ENCODE peak calls at places on chromosomes 11 and 22, in six cellular contexts. One of them, this sample, is unnamed.

GRCh38 chr11:34277166-34277565 is 80.6 kb downstream of the ABTB2 start:
- DNase-seq in H7: no peak
- DNase-seq in epithelial cell of esophagus: no peak
- DNase-seq in hepatocyte: no peak
- DNase-seq in IMR-90: no peak
- DNase-seq in CD8-positive, alpha-beta memory T cell: no peak
- DNase-seq in this sample: no peak

GRCh38 chr11:70071996-70072395 is 6.1 kb upstream of the ANO1 start:
- DNase-seq in IMR-90: no peak
- DNase-seq in CD8-positive, alpha-beta memory T cell: no peak
- DNase-seq in hepatocyte: no peak
- DNase-seq in H7: no peak
- DNase-seq in epithelial cell of esophagus: no peak
- DNase-seq in this sample: no peak

GRCh38 chr11:8008212-8008611 is 21.1 kb downstream of the EIF3F start:
- DNase-seq in IMR-90: no peak
- DNase-seq in hepatocyte: no peak
- DNase-seq in epithelial cell of esophagus: no peak
- DNase-seq in H7: peak; percentile 47
- DNase-seq in CD8-positive, alpha-beta memory T cell: no peak
- DNase-seq in this sample: no peak

GRCh38 chr22:29112102-29112501 is 39.3 kb downstream of the KREMEN1 start:
- DNase-seq in epithelial cell of esophagus: no peak
- DNase-seq in CD8-positive, alpha-beta memory T cell: no peak
- DNase-seq in hepatocyte: no peak
- DNase-seq in IMR-90: no peak
- DNase-seq in H7: peak; percentile 56
- DNase-seq in this sample: no peak

GRCh38 chr22:44026066-44026629 is 2.0 kb downstream of the PARVB start:
- DNase-seq in IMR-90: no peak
- DNase-seq in epithelial cell of esophagus: no peak
- DNase-seq in CD8-positive, alpha-beta memory T cell: no peak
- DNase-seq in H7: no peak
- DNase-seq in hepatocyte: no peak
- DNase-seq in this sample: no peak

GRCh38 chr11:14443642-14444041 is 56.0 kb downstream of the COPB1 start:
- DNase-seq in hepatocyte: peak; percentile 52
- DNase-seq in CD8-positive, alpha-beta memory T cell: no peak
- DNase-seq in H7: no peak
- DNase-seq in epithelial cell of esophagus: peak; percentile 56
- DNase-seq in IMR-90: peak; percentile 57
- DNase-seq in this sample: peak; percentile 60

GRCh38 chr11:121688860-121689614 is 236.3 kb upstream of the SORL1-AS1 start:
- DNase-seq in IMR-90: no peak
- DNase-seq in hepatocyte: no peak
- DNase-seq in CD8-positive, alpha-beta memory T cell: no peak
- DNase-seq in epithelial cell of esophagus: no peak
- DNase-seq in H7: peak; percentile 27
- DNase-seq in this sample: no peak

GRCh38 chr11:70727899-70728620 is 329.7 kb downstream of the CTTN start:
- DNase-seq in CD8-positive, alpha-beta memory T cell: no peak
- DNase-seq in hepatocyte: no peak
- DNase-seq in epithelial cell of esophagus: peak; percentile 4
- DNase-seq in IMR-90: no peak
- DNase-seq in H7: no peak
- DNase-seq in this sample: peak; percentile 12

GRCh38 chr11:88569342-88569741 is 231.8 kb upstream of the CTSC start:
- DNase-seq in IMR-90: peak; percentile 8
- DNase-seq in hepatocyte: no peak
- DNase-seq in epithelial cell of esophagus: peak; percentile 17
- DNase-seq in H7: no peak
- DNase-seq in CD8-positive, alpha-beta memory T cell: no peak
- DNase-seq in this sample: peak; percentile 18

GRCh38 chr11:70725272-70725671 is 326.9 kb downstream of the CTTN start:
- DNase-seq in CD8-positive, alpha-beta memory T cell: no peak
- DNase-seq in H7: no peak
- DNase-seq in IMR-90: no peak
- DNase-seq in epithelial cell of esophagus: no peak
- DNase-seq in hepatocyte: no peak
- DNase-seq in this sample: no peak

GRCh38 chr11:269146-269890 is 8.9 kb upstream of the NLRP6 start:
- DNase-seq in CD8-positive, alpha-beta memory T cell: peak; percentile 88
- DNase-seq in IMR-90: no peak
- DNase-seq in epithelial cell of esophagus: peak; percentile 71
- DNase-seq in H7: peak; percentile 64
- DNase-seq in hepatocyte: no peak
- DNase-seq in this sample: peak; percentile 45

GRCh38 chr11:66020618-66021357 is 5.5 kb downstream of the CATSPER1 start:
- DNase-seq in CD8-positive, alpha-beta memory T cell: no peak
- DNase-seq in epithelial cell of esophagus: peak; percentile 74
- DNase-seq in H7: no peak
- DNase-seq in IMR-90: peak; percentile 79
- DNase-seq in hepatocyte: no peak
- DNase-seq in this sample: peak; percentile 67

GRCh38 chr22:20656902-20657836 is 116.7 kb upstream of the SERPIND1 start:
- DNase-seq in CD8-positive, alpha-beta memory T cell: no peak
- DNase-seq in IMR-90: peak; percentile 1
- DNase-seq in H7: no peak
- DNase-seq in hepatocyte: no peak
- DNase-seq in epithelial cell of esophagus: no peak
- DNase-seq in this sample: no peak

GRCh38 chr11:56816259-56816658 is 67.8 kb upstream of the OR9G4 start:
- DNase-seq in epithelial cell of esophagus: no peak
- DNase-seq in H7: no peak
- DNase-seq in CD8-positive, alpha-beta memory T cell: no peak
- DNase-seq in IMR-90: no peak
- DNase-seq in hepatocyte: no peak
- DNase-seq in this sample: no peak

GRCh38 chr22:42511401-42511891 is 8.2 kb downstream of the RRP7A start:
- DNase-seq in H7: peak; percentile 30
- DNase-seq in hepatocyte: no peak
- DNase-seq in epithelial cell of esophagus: no peak
- DNase-seq in CD8-positive, alpha-beta memory T cell: no peak
- DNase-seq in IMR-90: no peak
- DNase-seq in this sample: no peak

GRCh38 chr22:47452184-47452583 is 689.7 kb downstream of the TBC1D22A start:
- DNase-seq in H7: no peak
- DNase-seq in IMR-90: no peak
- DNase-seq in CD8-positive, alpha-beta memory T cell: no peak
- DNase-seq in hepatocyte: no peak
- DNase-seq in epithelial cell of esophagus: no peak
- DNase-seq in this sample: no peak

GRCh38 chr11:62665075-62665629 is at the start of the genes C11orf98 and CSKMT:
- DNase-seq in IMR-90: peak; percentile 91
- DNase-seq in CD8-positive, alpha-beta memory T cell: peak; percentile 96
- DNase-seq in epithelial cell of esophagus: peak; percentile 91
- DNase-seq in hepatocyte: peak; percentile 96
- DNase-seq in H7: peak; percentile 99
- DNase-seq in this sample: peak; percentile 74

GRCh38 chr11:91749231-91749630 is 475.4 kb upstream of the FAT3 start:
- DNase-seq in IMR-90: no peak
- DNase-seq in CD8-positive, alpha-beta memory T cell: no peak
- DNase-seq in hepatocyte: no peak
- DNase-seq in epithelial cell of esophagus: peak; percentile 27
- DNase-seq in H7: no peak
- DNase-seq in this sample: peak; percentile 39

GRCh38 chr22:46676479-46676878 is 56.3 kb downstream of the GRAMD4 start:
- DNase-seq in IMR-90: no peak
- DNase-seq in H7: no peak
- DNase-seq in hepatocyte: no peak
- DNase-seq in CD8-positive, alpha-beta memory T cell: no peak
- DNase-seq in epithelial cell of esophagus: no peak
- DNase-seq in this sample: no peak

GRCh38 chr22:17217179-17217578 is 2.1 kb downstream of the ADA2 start:
- DNase-seq in IMR-90: no peak
- DNase-seq in CD8-positive, alpha-beta memory T cell: peak; percentile 23
- DNase-seq in H7: peak; percentile 72
- DNase-seq in hepatocyte: no peak
- DNase-seq in epithelial cell of esophagus: no peak
- DNase-seq in this sample: no peak

GRCh38 chr11:131353761-131354160 is 16.7 kb upstream of the NTM start:
- DNase-seq in IMR-90: no peak
- DNase-seq in hepatocyte: no peak
- DNase-seq in H7: no peak
- DNase-seq in CD8-positive, alpha-beta memory T cell: no peak
- DNase-seq in epithelial cell of esophagus: no peak
- DNase-seq in this sample: no peak

GRCh38 chr11:69891421-69892236 is 72.4 kb upstream of the FGF3 start:
- DNase-seq in IMR-90: peak; percentile 51
- DNase-seq in epithelial cell of esophagus: no peak
- DNase-seq in hepatocyte: no peak
- DNase-seq in H7: no peak
- DNase-seq in CD8-positive, alpha-beta memory T cell: no peak
- DNase-seq in this sample: no peak

GRCh38 chr11:33699515-33700424 is 856 bp downstream of the C11orf91 start:
- DNase-seq in H7: no peak
- DNase-seq in CD8-positive, alpha-beta memory T cell: no peak
- DNase-seq in epithelial cell of esophagus: peak; percentile 51
- DNase-seq in hepatocyte: peak; percentile 45
- DNase-seq in IMR-90: no peak
- DNase-seq in this sample: no peak

GRCh38 chr11:44760917-44761545 is 34.3 kb downstream of the TSPAN18 start:
- DNase-seq in CD8-positive, alpha-beta memory T cell: no peak
- DNase-seq in IMR-90: peak; percentile 96
- DNase-seq in hepatocyte: peak; percentile 78
- DNase-seq in H7: peak; percentile 71
- DNase-seq in epithelial cell of esophagus: peak; percentile 78
- DNase-seq in this sample: peak; percentile 88

DNA sequence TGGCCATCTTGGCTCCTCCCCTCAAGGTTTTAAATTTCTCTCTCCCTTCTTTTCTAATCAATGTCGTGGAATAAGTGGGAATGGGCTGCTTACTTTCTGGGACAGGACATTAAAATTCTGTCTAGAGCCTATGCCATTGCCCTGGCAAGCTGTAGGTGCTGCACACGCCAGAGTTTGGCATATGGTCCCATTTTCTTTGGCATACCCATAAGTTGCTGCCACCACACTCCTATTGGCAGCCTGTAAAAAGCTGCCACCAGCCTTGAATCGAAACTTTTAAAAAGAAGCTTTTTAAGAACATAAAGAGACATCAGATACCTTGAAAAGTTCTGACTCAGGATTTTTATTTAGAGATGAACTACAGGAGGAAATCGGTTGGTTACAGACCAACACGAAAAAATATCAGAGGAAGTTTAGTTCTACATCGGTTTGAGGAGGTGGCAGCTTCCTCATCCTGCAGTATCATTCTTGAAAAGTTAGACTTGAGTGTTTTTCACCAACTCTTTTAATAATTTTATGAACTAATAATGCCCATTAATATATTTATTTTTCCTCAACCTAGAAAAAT is 517.8 kb upstream of the ANO5 start:
- DNase-seq in IMR-90: no peak
- DNase-seq in hepatocyte: no peak
- DNase-seq in H7: no peak
- DNase-seq in CD8-positive, alpha-beta memory T cell: no peak
- DNase-seq in epithelial cell of esophagus: no peak
- DNase-seq in this sample: no peak
- H3K4me3 ChIP-seq in IMR-90: no peak overlapping the region
- H3K4me3 ChIP-seq in hepatocyte: no peak overlapping the region
- H3K4me3 ChIP-seq in H7: no peak overlapping the region
- H3K4me3 ChIP-seq in CD8-positive, alpha-beta memory T cell: no peak overlapping the region
- H3K4me3 ChIP-seq in epithelial cell of esophagus: no peak overlapping the region
- H3K4me3 ChIP-seq in this sample: no peak overlapping the region

DNA sequence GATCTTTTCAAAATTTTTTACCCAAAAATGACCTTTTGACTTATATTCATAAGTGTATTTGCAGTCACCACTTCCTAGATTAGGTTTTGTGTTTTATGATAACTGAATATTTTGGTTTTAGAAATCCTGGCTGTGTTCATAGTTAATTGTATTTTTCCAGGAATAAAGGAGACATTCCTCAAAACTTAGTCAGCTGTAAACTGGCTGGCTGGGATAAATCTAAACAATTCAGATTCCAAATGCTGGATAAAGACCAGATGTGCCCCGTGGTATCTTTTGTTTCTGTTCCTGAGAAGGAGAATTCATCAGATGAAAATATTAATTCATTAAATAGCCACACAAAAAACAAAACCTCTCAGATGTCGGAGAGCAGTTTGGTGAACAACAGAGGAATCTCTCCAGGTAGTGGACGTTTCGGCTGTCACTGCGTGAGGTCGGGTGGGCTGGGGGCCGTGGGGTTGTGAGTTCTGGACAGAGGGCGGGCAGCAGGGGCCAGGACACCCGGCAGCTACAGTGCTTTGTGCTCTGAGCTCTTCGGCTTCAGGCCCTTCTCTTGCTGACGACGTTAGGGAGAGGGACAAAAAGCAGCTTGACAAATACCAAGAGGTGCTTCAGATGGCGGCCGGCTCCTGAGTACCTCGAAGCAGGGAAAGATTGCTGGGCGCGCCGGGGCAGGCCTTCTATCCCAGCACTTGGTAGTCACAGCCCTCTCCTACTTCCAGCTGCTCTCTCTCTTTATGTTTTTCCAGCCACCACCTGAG is 24.6 kb downstream of the MOV10L1 start:
- DNase-seq in CD8-positive, alpha-beta memory T cell: no peak
- DNase-seq in epithelial cell of esophagus: peak; percentile 54
- DNase-seq in IMR-90: peak; percentile 83
- DNase-seq in H7: no peak
- DNase-seq in hepatocyte: peak; percentile 46
- DNase-seq in this sample: peak; percentile 29
- H3K4me3 ChIP-seq in CD8-positive, alpha-beta memory T cell: no peak overlapping the region
- H3K4me3 ChIP-seq in epithelial cell of esophagus: no peak overlapping the region
- H3K4me3 ChIP-seq in IMR-90: peak overlapping the region; percentile 47
- H3K4me3 ChIP-seq in H7: no peak overlapping the region
- H3K4me3 ChIP-seq in hepatocyte: no peak overlapping the region
- H3K4me3 ChIP-seq in this sample: no peak overlapping the region

GRCh38 chr11:2677127-2677526 is 22.7 kb downstream of the KCNQ1OT1 start:
- DNase-seq in CD8-positive, alpha-beta memory T cell: no peak
- DNase-seq in IMR-90: no peak
- DNase-seq in epithelial cell of esophagus: no peak
- DNase-seq in hepatocyte: no peak
- DNase-seq in H7: no peak
- DNase-seq in this sample: no peak
- H3K4me3 ChIP-seq in CD8-positive, alpha-beta memory T cell: no peak overlapping the region
- H3K4me3 ChIP-seq in IMR-90: no peak overlapping the region
- H3K4me3 ChIP-seq in epithelial cell of esophagus: no peak overlapping the region
- H3K4me3 ChIP-seq in hepatocyte: no peak overlapping the region
- H3K4me3 ChIP-seq in H7: no peak overlapping the region
- H3K4me3 ChIP-seq in this sample: no peak overlapping the region

GRCh38 chr11:119742263-119742861 is 13.4 kb upstream of the NECTIN1 start:
- DNase-seq in epithelial cell of esophagus: no peak
- DNase-seq in CD8-positive, alpha-beta memory T cell: peak; percentile 17
- DNase-seq in hepatocyte: peak; percentile 57
- DNase-seq in H7: peak; percentile 94
- DNase-seq in IMR-90: no peak
- DNase-seq in this sample: no peak

GRCh38 chr11:119739021-119739703 is 10.2 kb upstream of the NECTIN1 start:
- DNase-seq in H7: no peak
- DNase-seq in hepatocyte: peak; percentile 57
- DNase-seq in epithelial cell of esophagus: no peak
- DNase-seq in CD8-positive, alpha-beta memory T cell: no peak
- DNase-seq in IMR-90: no peak
- DNase-seq in this sample: no peak

GRCh38 chr11:119739975-119740374 is 11.0 kb upstream of the NECTIN1 start:
- DNase-seq in epithelial cell of esophagus: no peak
- DNase-seq in IMR-90: no peak
- DNase-seq in hepatocyte: no peak
- DNase-seq in H7: no peak
- DNase-seq in CD8-positive, alpha-beta memory T cell: no peak
- DNase-seq in this sample: no peak

GRCh38 chr11:119743041-119743440 is 14.0 kb upstream of the NECTIN1 start:
- DNase-seq in IMR-90: no peak
- DNase-seq in epithelial cell of esophagus: no peak
- DNase-seq in hepatocyte: no peak
- DNase-seq in H7: no peak
- DNase-seq in CD8-positive, alpha-beta memory T cell: no peak
- DNase-seq in this sample: no peak

GRCh38 chr11:119741369-119742262 is 12.6 kb upstream of the NECTIN1 start:
- DNase-seq in CD8-positive, alpha-beta memory T cell: peak; percentile 51
- DNase-seq in H7: peak; percentile 97
- DNase-seq in epithelial cell of esophagus: peak; percentile 37
- DNase-seq in hepatocyte: peak; percentile 62
- DNase-seq in IMR-90: no peak
- DNase-seq in this sample: no peak
- H3K4me3 ChIP-seq in CD8-positive, alpha-beta memory T cell: no peak overlapping the region
- H3K4me3 ChIP-seq in H7: peak overlapping the region; percentile 55
- H3K4me3 ChIP-seq in epithelial cell of esophagus: no peak overlapping the region
- H3K4me3 ChIP-seq in hepatocyte: no peak overlapping the region
- H3K4me3 ChIP-seq in IMR-90: no peak overlapping the region
- H3K4me3 ChIP-seq in this sample: no peak overlapping the region